ENCODE peak calls at places on chromosomes 2 and 18, in five cellular contexts. One of them, this sample, is unnamed.

GRCh38 chr18:22108674-22109073 is 60.7 kb upstream of the GATA6 start:
- DNase-seq in stimulated activated CD4-positive, alpha-beta T cell treated with anti-CD3 and anti-CD28 coated beads, Interleukin-4, amount 100 ng/mL, for 4 hours: no peak
- DNase-seq in AG09309: no peak
- DNase-seq in NCI-H1092 treated with DMSO at 0.1 percent for 48 hours: no peak
- DNase-seq in cardiac fibroblast: no peak
- DNase-seq in this sample: no peak

GRCh38 chr18:76892832-76893231 is 70.5 kb downstream of the ZNF236 start:
- DNase-seq in cardiac fibroblast: no peak
- DNase-seq in AG09309: peak
- DNase-seq in stimulated activated CD4-positive, alpha-beta T cell treated with anti-CD3 and anti-CD28 coated beads, Interleukin-4, amount 100 ng/mL, for 4 hours: no peak
- DNase-seq in NCI-H1092 treated with DMSO at 0.1 percent for 48 hours: no peak
- DNase-seq in this sample: no peak

GRCh38 chr2:20803287-20803686 is 19.6 kb downstream of the LDAH start:
- DNase-seq in cardiac fibroblast: no peak
- DNase-seq in stimulated activated CD4-positive, alpha-beta T cell treated with anti-CD3 and anti-CD28 coated beads, Interleukin-4, amount 100 ng/mL, for 4 hours: no peak
- DNase-seq in NCI-H1092 treated with DMSO at 0.1 percent for 48 hours: no peak
- DNase-seq in AG09309: no peak
- DNase-seq in this sample: no peak

GRCh38 chr2:43402002-43402401 is 175.6 kb upstream of the ZFP36L2 start:
- DNase-seq in AG09309: no peak
- DNase-seq in stimulated activated CD4-positive, alpha-beta T cell treated with anti-CD3 and anti-CD28 coated beads, Interleukin-4, amount 100 ng/mL, for 4 hours: no peak
- DNase-seq in NCI-H1092 treated with DMSO at 0.1 percent for 48 hours: no peak
- DNase-seq in cardiac fibroblast: no peak
- DNase-seq in this sample: no peak

GRCh38 chr2:10019174-10019971 is 24.0 kb upstream of the KLF11 start:
- DNase-seq in NCI-H1092 treated with DMSO at 0.1 percent for 48 hours: no peak
- DNase-seq in stimulated activated CD4-positive, alpha-beta T cell treated with anti-CD3 and anti-CD28 coated beads, Interleukin-4, amount 100 ng/mL, for 4 hours: no peak
- DNase-seq in AG09309: peak
- DNase-seq in cardiac fibroblast: no peak
- DNase-seq in this sample: no peak

GRCh38 chr2:101581675-101582299 is 106.9 kb upstream of the RFX8 start:
- DNase-seq in NCI-H1092 treated with DMSO at 0.1 percent for 48 hours: no peak
- DNase-seq in AG09309: no peak
- DNase-seq in stimulated activated CD4-positive, alpha-beta T cell treated with anti-CD3 and anti-CD28 coated beads, Interleukin-4, amount 100 ng/mL, for 4 hours: no peak
- DNase-seq in cardiac fibroblast: no peak
- DNase-seq in this sample: no peak

GRCh38 chr2:46309052-46309953 is 12.1 kb downstream of the EPAS1 start:
- DNase-seq in cardiac fibroblast: peak
- DNase-seq in AG09309: peak
- DNase-seq in stimulated activated CD4-positive, alpha-beta T cell treated with anti-CD3 and anti-CD28 coated beads, Interleukin-4, amount 100 ng/mL, for 4 hours: no peak
- DNase-seq in NCI-H1092 treated with DMSO at 0.1 percent for 48 hours: no peak
- DNase-seq in this sample: no peak

GRCh38 chr2:21050164-21050563 is 6.3 kb upstream of the APOB start:
- DNase-seq in stimulated activated CD4-positive, alpha-beta T cell treated with anti-CD3 and anti-CD28 coated beads, Interleukin-4, amount 100 ng/mL, for 4 hours: no peak
- DNase-seq in cardiac fibroblast: no peak
- DNase-seq in NCI-H1092 treated with DMSO at 0.1 percent for 48 hours: no peak
- DNase-seq in AG09309: no peak
- DNase-seq in this sample: no peak

GRCh38 chr18:61738488-61738887 is 154.3 kb downstream of the RNF152 start:
- DNase-seq in AG09309: no peak
- DNase-seq in cardiac fibroblast: peak
- DNase-seq in NCI-H1092 treated with DMSO at 0.1 percent for 48 hours: no peak
- DNase-seq in stimulated activated CD4-positive, alpha-beta T cell treated with anti-CD3 and anti-CD28 coated beads, Interleukin-4, amount 100 ng/mL, for 4 hours: no peak
- DNase-seq in this sample: no peak

GRCh38 chr2:127690696-127691095 is 10.6 kb upstream of the SFT2D3 start:
- DNase-seq in AG09309: no peak
- DNase-seq in cardiac fibroblast: no peak
- DNase-seq in stimulated activated CD4-positive, alpha-beta T cell treated with anti-CD3 and anti-CD28 coated beads, Interleukin-4, amount 100 ng/mL, for 4 hours: no peak
- DNase-seq in NCI-H1092 treated with DMSO at 0.1 percent for 48 hours: no peak
- DNase-seq in this sample: no peak

GRCh38 chr18:12420831-12421421 is 13.2 kb downstream of the PRELID3A start:
- DNase-seq in NCI-H1092 treated with DMSO at 0.1 percent for 48 hours: peak
- DNase-seq in cardiac fibroblast: no peak
- DNase-seq in stimulated activated CD4-positive, alpha-beta T cell treated with anti-CD3 and anti-CD28 coated beads, Interleukin-4, amount 100 ng/mL, for 4 hours: no peak
- DNase-seq in AG09309: no peak
- DNase-seq in this sample: no peak

GRCh38 chr2:88059979-88060906 is 4.7 kb upstream of the KRCC1 start:
- DNase-seq in stimulated activated CD4-positive, alpha-beta T cell treated with anti-CD3 and anti-CD28 coated beads, Interleukin-4, amount 100 ng/mL, for 4 hours: peak
- DNase-seq in cardiac fibroblast: peak
- DNase-seq in NCI-H1092 treated with DMSO at 0.1 percent for 48 hours: peak
- DNase-seq in AG09309: no peak
- DNase-seq in this sample: no peak

GRCh38 chr2:37156857-37157714 is at the start of gene EIF2AK2:
- DNase-seq in AG09309: peak
- DNase-seq in cardiac fibroblast: peak
- DNase-seq in stimulated activated CD4-positive, alpha-beta T cell treated with anti-CD3 and anti-CD28 coated beads, Interleukin-4, amount 100 ng/mL, for 4 hours: peak
- DNase-seq in NCI-H1092 treated with DMSO at 0.1 percent for 48 hours: peak
- DNase-seq in this sample: peak

GRCh38 chr2:109609352-109610024 is 4.3 kb downstream of the SEPTIN10 start:
- DNase-seq in AG09309: no peak
- DNase-seq in NCI-H1092 treated with DMSO at 0.1 percent for 48 hours: no peak
- DNase-seq in cardiac fibroblast: peak
- DNase-seq in stimulated activated CD4-positive, alpha-beta T cell treated with anti-CD3 and anti-CD28 coated beads, Interleukin-4, amount 100 ng/mL, for 4 hours: no peak
- DNase-seq in this sample: no peak

This sample was measured in colonic mucosa.